ENCODE peak calls at places on chromosomes 11 and 22, in nine cellular contexts. S is CD8-positive, alpha-beta memory T cell; B is cardiac fibroblast; K is T-helper 9 cell; X is transverse colon; C is non-pigmented ciliary epithelial cell; M is stimulated activated CD4-positive, alpha-beta T cell treated with anti-CD3 and anti-CD28 coated beads, Interleukin-15, amount 100 ng/mL, for 24 hours; V is NCI-H1930; J is glutamatergic neuron. G is an unnamed sample.

GRCh38 chr22:48137640-48138039 is 1375.2 kb downstream of the TBC1D22A start:
- DNase-seq in S (no peak), B (no peak), K (no peak), X (no peak), C (no peak), M (no peak), V (no peak), J (no peak), G (no peak)

GRCh38 chr11:1877211-1878133 is 14.2 kb downstream of the PRR33 start:
- DNase-seq in S (peak), B (peak), K (no peak), X (peak), C (no peak), M (no peak), V (no peak), J (peak), G (no peak)

GRCh38 chr22:22569218-22569617 is 10.2 kb upstream of the PRAME start:
- DNase-seq in S (no peak), B (no peak), K (no peak), X (no peak), C (no peak), M (no peak), V (no peak), J (no peak), G (no peak)

GRCh38 chr11:62678770-62679696 is at the start of gene UBXN1:
- DNase-seq in S (peak), B (peak), K (peak), X (peak), C (no peak), M (peak), V (peak), J (peak), G (no peak)

GRCh38 chr11:125299061-125299616 is 134.6 kb downstream of the PKNOX2 start:
- DNase-seq in S (no peak), B (no peak), K (no peak), X (no peak), C (no peak), M (no peak), V (no peak), J (no peak), G (no peak)

GRCh38 chr11:7677071-7677470 is 3.8 kb upstream of the CYB5R2 start:
- DNase-seq in S (no peak), B (no peak), K (no peak), X (no peak), C (no peak), M (no peak), V (no peak), J (no peak), G (no peak)

GRCh38 chr22:37368058-37368457 is 59.2 kb downstream of the ELFN2 start:
- DNase-seq in S (no peak), B (no peak), K (no peak), X (no peak), C (no peak), M (no peak), V (no peak), J (no peak), G (no peak)

GRCh38 chr22:45448431-45448830 is 34.9 kb downstream of the RIBC2 start:
- DNase-seq in S (no peak), B (peak), K (no peak), X (no peak), C (no peak), M (no peak), V (no peak), J (no peak), G (no peak)

GRCh38 chr11:57359896-57360690 is 20.9 kb downstream of the PRG3 start:
- DNase-seq in S (no peak), B (no peak), K (no peak), X (no peak), C (no peak), M (no peak), V (no peak), J (no peak), G (no peak)

GRCh38 chr11:119125849-119126248 is 4.5 kb downstream of the HINFP start:
- DNase-seq in S (no peak), B (no peak), K (no peak), X (peak), C (no peak), M (no peak), V (no peak), J (no peak), G (no peak)

GRCh38 chr22:37345863-37346514 is 63.7 kb downstream of the CYTH4 start:
- DNase-seq in S (no peak), B (peak), K (no peak), X (peak), C (peak), M (no peak), V (no peak), J (no peak), G (no peak)

GRCh38 chr11:59413646-59414045 is 12.6 kb downstream of the OR5A2 start:
- DNase-seq in S (no peak), B (no peak), K (no peak), X (no peak), C (no peak), M (no peak), V (no peak), J (no peak), G (no peak)